ENCODE peak calls at places on chromosomes 5 and 9, in nine cellular contexts. Q is sigmoid colon, N is gastrocnemius medialis, G is GM12891, Y is A549, M is suprapubic skin, D is prostate gland, A is vagina, H is body of pancreas. T is an unnamed sample.

GRCh38 chr5:82150562-82150961 is 127.6 kb downstream of the RPS23 start:
- DNase-seq in Q (no peak), N (no peak), G (no peak), Y (no peak), M (no peak), D (no peak), A (no peak), H (no peak), T (no peak)

GRCh38 chr5:14818931-14819790 is 52.4 kb downstream of the ANKH start:
- DNase-seq in Q (no peak), N (no peak), G (no peak), Y (no peak), M (no peak), D (no peak), A (no peak), H (no peak), T (no peak)

GRCh38 chr5:138077064-138077696 is 6.7 kb upstream of the WNT8A start:
- DNase-seq in Q (peak), N (peak), G (no peak), Y (peak), M (no peak), D (peak), A (no peak), H (peak), T (peak)

GRCh38 chr9:21558627-21559401 is 76.7 kb upstream of the IFNE start:
- DNase-seq in Q (no peak), N (no peak), G (no peak), Y (no peak), M (peak), D (no peak), A (no peak), H (no peak), T (no peak)

GRCh38 chr5:76332102-76332501 is 71.0 kb upstream of the IQGAP2 start:
- DNase-seq in Q (no peak), N (no peak), G (no peak), Y (no peak), M (no peak), D (no peak), A (no peak), H (peak), T (no peak)

GRCh38 chr5:337565-338130 is 16.1 kb downstream of the AHRR start:
- DNase-seq in Q (no peak), N (no peak), G (no peak), Y (peak), M (no peak), D (no peak), A (no peak), H (no peak), T (no peak)

GRCh38 chr5:106523842-106524241 is 1146.9 kb downstream of the EFNA5 start:
- DNase-seq in Q (no peak), N (no peak), G (no peak), Y (no peak), M (no peak), D (no peak), A (no peak), H (no peak), T (no peak)

GRCh38 chr5:96026334-96027065 is 64.8 kb upstream of the ELL2 start:
- DNase-seq in Q (no peak), N (no peak), G (no peak), Y (no peak), M (no peak), D (no peak), A (no peak), H (no peak), T (no peak)

GRCh38 chr9:122392714-122393113 is 21.9 kb downstream of the PTGS1 start:
- DNase-seq in Q (no peak), N (no peak), G (no peak), Y (no peak), M (no peak), D (no peak), A (peak), H (no peak), T (no peak)

GRCh38 chr9:94869415-94869838 is 142.9 kb downstream of the AOPEP start:
- DNase-seq in Q (no peak), N (no peak), G (no peak), Y (no peak), M (no peak), D (no peak), A (no peak), H (no peak), T (no peak)

GRCh38 chr9:79256691-79257213 is 315.0 kb upstream of the TLE4 start:
- DNase-seq in Q (no peak), N (no peak), G (no peak), Y (no peak), M (no peak), D (no peak), A (no peak), H (peak), T (no peak)

GRCh38 chr5:139725073-139725830 is 70.4 kb upstream of the PSD2 start:
- DNase-seq in Q (peak), N (no peak), G (no peak), Y (peak), M (no peak), D (no peak), A (no peak), H (peak), T (peak)

GRCh38 chr5:79956173-79956670 is 34.8 kb downstream of the MTX3 start:
- DNase-seq in Q (no peak), N (no peak), G (no peak), Y (peak), M (no peak), D (no peak), A (no peak), H (no peak), T (no peak)

GRCh38 chr5:172528440-172528839 is 74.1 kb upstream of the SH3PXD2B start:
- DNase-seq in Q (no peak), N (no peak), G (no peak), Y (peak), M (no peak), D (no peak), A (no peak), H (no peak), T (no peak)

GRCh38 chr5:123810253-123810652 is 298.3 kb downstream of the CSNK1G3 start:
- DNase-seq in Q (no peak), N (no peak), G (no peak), Y (no peak), M (no peak), D (no peak), A (no peak), H (no peak), T (peak)

GRCh38 chr9:138006576-138007233 is 129.1 kb downstream of the CACNA1B start:
- DNase-seq in Q (peak), N (no peak), G (no peak), Y (no peak), M (no peak), D (no peak), A (no peak), H (no peak), T (peak)

GRCh38 chr5:179840321-179840720 is 18.3 kb downstream of the MRNIP start:
- DNase-seq in Q (no peak), N (no peak), G (no peak), Y (no peak), M (no peak), D (no peak), A (no peak), H (no peak), T (no peak)
- TF ChIP-seq POLR2A in Q (no peak), N (no peak), G (no peak), Y (no peak), M (no peak), D (no peak), A (no peak), H (no peak), T (no peak)

GRCh38 chr5:134224905-134225779 is 731 bp downstream of the PPP2CA start:
- DNase-seq in Q (peak), N (peak), G (peak), Y (peak), M (peak), D (peak), A (no peak), H (peak), T (peak)

GRCh38 chr5:134226441-134227192 is 744 bp upstream of the PPP2CA start:
- DNase-seq in Q (no peak), N (no peak), G (peak), Y (no peak), M (no peak), D (no peak), A (no peak), H (peak), T (no peak)

GRCh38 chr5:134227786-134228185 is 1.9 kb upstream of the PPP2CA start:
- DNase-seq in Q (no peak), N (no peak), G (no peak), Y (no peak), M (no peak), D (no peak), A (no peak), H (no peak), T (no peak)

GRCh38 chr5:134227259-134227658 is 1.4 kb upstream of the PPP2CA start:
- DNase-seq in Q (peak), N (no peak), G (no peak), Y (no peak), M (no peak), D (no peak), A (no peak), H (no peak), T (peak)

GRCh38 chr5:134225780-134226440 is at the start of gene PPP2CA:
- DNase-seq in Q (peak), N (peak), G (peak), Y (peak), M (peak), D (peak), A (no peak), H (peak), T (peak)
- TF ChIP-seq POLR2A in Q (peak), N (peak), G (no peak), Y (peak), M (no peak), D (peak), A (peak), H (no peak), T (peak)

GRCh38 chr9:120854596-120855327 is 12.0 kb upstream of the PSMD5 start:
- DNase-seq in Q (no peak), N (no peak), G (no peak), Y (no peak), M (no peak), D (no peak), A (no peak), H (no peak), T (no peak)

GRCh38 chr9:120853198-120853597 is 10.5 kb upstream of the PSMD5 start:
- DNase-seq in Q (no peak), N (no peak), G (no peak), Y (no peak), M (no peak), D (no peak), A (no peak), H (no peak), T (no peak)

GRCh38 chr9:120852240-120853018 is 9.7 kb upstream of the PSMD5 start:
- DNase-seq in Q (no peak), N (no peak), G (no peak), Y (no peak), M (no peak), D (no peak), A (no peak), H (no peak), T (no peak)

GRCh38 chr9:120850315-120850714 is 7.6 kb upstream of the PSMD5 start:
- DNase-seq in Q (no peak), N (no peak), G (no peak), Y (no peak), M (no peak), D (no peak), A (no peak), H (no peak), T (no peak)

GRCh38 chr9:120851386-120851922 is 8.7 kb upstream of the PSMD5 start:
- DNase-seq in Q (no peak), N (no peak), G (no peak), Y (no peak), M (no peak), D (no peak), A (no peak), H (no peak), T (no peak)
- TF ChIP-seq POLR2A in Q (no peak), N (no peak), G (no peak), Y (no peak), M (no peak), D (no peak), A (no peak), H (no peak), T (no peak)

GRCh38 chr9:135252980-135253304 is 165.5 kb downstream of the OLFM1 start:
- DNase-seq in Q (peak), N (no peak), G (no peak), Y (no peak), M (no peak), D (no peak), A (no peak), H (no peak), T (no peak)
- TF ChIP-seq POLR2A in Q (no peak), N (no peak), G (no peak), Y (no peak), M (no peak), D (no peak), A (no peak), H (no peak), T (no peak)

GRCh38 chr5:154857534-154858250 is 735 bp upstream of the CNOT8 start:
- DNase-seq in Q (peak), N (peak), G (peak), Y (peak), M (peak), D (peak), A (no peak), H (peak), T (peak)
- TF ChIP-seq POLR2A in Q (peak), N (peak), G (no peak), Y (peak), M (peak), D (peak), A (no peak), H (peak), T (peak)

GRCh38 chr9:120735009-120735408 is 20.7 kb upstream of the MEGF9 start:
- DNase-seq in Q (no peak), N (no peak), G (no peak), Y (no peak), M (no peak), D (no peak), A (no peak), H (no peak), T (no peak)
- TF ChIP-seq POLR2A in Q (no peak), N (no peak), G (no peak), Y (no peak), M (no peak), D (no peak), A (no peak), H (no peak), T (no peak)

DNA sequence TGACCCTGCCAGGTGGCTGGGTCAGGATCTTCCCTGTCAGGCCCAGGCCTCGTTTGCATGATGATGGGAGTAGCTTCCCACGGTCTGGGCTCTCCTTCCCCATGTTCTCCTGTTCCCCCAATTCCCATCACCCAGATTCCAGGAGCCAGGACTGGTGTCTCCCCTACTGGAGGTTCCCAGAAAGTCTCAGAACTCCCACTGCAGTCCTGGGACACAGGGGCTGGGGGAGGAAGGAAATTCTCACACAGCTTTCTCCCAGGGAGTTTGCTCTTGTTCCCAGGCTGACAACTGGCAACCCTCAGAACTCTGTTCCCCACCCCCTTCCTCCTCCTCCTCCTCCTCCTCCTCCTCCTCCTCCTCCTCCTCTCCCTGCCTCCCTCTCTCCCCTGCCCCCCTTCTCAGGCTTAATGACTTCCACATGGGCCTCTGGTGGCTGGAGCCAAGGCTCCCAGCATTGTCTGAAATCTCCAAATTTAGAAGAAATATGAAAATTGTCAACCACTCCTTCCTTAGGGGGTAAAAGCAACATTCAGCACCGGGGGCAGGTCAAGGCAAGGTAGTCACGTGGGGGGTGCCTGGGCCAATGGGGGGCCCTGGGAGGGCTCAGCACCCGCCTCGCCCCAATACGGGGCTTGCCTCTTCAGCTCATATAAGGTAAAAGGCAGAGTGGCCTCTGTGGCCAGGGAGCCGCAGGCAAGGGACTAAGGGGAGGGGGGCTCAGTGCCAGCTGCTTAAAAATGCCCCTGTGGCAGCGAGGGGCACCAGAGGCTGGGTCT is 27.3 kb upstream of the IL17B start:
- DNase-seq in Q (peak), N (no peak), G (no peak), Y (no peak), M (no peak), D (no peak), A (no peak), H (peak), T (peak)
- TF ChIP-seq POLR2A in Q (peak), N (no peak), G (no peak), Y (no peak), M (no peak), D (peak), A (peak), H (peak), T (no peak)

DNA sequence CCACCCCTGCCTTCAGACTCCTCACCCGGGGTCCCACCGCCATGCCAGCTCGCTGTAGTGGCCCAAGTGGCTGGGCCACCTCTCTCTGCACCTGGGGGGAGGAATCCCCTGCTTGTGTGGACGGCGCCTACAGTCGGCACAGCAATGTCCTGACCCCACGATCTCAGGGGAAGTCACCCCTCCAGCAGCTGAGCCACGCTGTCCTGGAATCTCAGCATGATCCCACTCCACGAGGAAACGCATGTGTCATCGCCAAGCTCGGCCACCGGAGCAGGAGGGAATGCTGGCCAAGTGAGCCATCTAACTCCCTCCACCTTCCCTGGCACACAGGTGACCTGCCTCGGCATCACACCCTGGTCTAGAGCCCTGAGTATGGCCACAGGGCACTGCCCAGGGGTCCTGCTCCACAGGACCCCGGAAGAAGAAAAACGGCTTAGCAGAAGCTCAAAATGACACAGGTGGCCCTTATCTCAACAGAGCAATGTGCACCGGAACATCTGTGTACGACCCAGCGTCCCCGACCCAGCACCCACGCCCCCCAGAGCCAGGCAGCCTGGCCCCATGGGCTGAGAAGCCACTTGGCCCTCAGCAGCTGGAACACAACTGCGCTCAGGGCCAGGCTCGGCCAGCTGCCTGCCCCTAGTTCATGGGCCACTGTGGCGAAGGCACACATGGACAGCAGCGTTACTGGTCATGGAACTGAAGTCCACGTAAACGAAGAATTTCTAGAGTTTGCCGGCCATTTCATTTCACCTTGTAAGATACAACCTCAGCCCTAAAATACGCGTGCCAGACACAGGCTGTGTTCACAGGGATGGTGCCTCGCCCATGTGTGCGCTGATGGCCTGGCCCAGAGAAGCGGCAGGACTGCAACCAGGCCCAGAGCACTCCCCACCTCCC is 23.4 kb upstream of the CAMSAP1 start:
- DNase-seq in Q (no peak), N (no peak), G (no peak), Y (no peak), M (peak), D (no peak), A (no peak), H (no peak), T (no peak)
- TF ChIP-seq POLR2A in Q (no peak), N (no peak), G (no peak), Y (no peak), M (no peak), D (no peak), A (no peak), H (no peak), T (no peak)

T was measured in heart left ventricle.